ENCODE peak calls at places on chromosomes 2 and 18, in eight cellular contexts. N, E, B, T, G, J, Q and O are unnamed samples.

GRCh38 chr2:75157435-75157834 is 41.9 kb downstream of the TACR1 start:
- DNase-seq in N (no peak), E (no peak), T (peak), B (no peak), J (no peak), G (peak), Q (no peak), O (no peak)

GRCh38 chr2:240963376-240964220 is 34.8 kb upstream of the SNED1 start:
- DNase-seq in E (peak), N (no peak), J (no peak), T (no peak), B (no peak), G (no peak), Q (no peak), O (no peak)

GRCh38 chr2:31522742-31523141 is 58.0 kb downstream of the SRD5A2 start:
- DNase-seq in J (no peak), T (peak), B (peak), N (no peak), Q (no peak), E (no peak), G (no peak), O (no peak)

GRCh38 chr2:179900655-179901054 is 39.2 kb upstream of the ZNF385B start:
- DNase-seq in N (no peak), T (no peak), J (no peak), B (no peak), Q (no peak), E (no peak), G (no peak), O (no peak)

GRCh38 chr2:126244937-126245336 is 411.0 kb upstream of the GYPC start:
- DNase-seq in E (no peak), Q (peak), N (no peak), G (peak), B (no peak), J (no peak), T (peak), O (no peak)

GRCh38 chr2:31523871-31524492 is 56.8 kb downstream of the SRD5A2 start:
- DNase-seq in B (peak), G (peak), T (no peak), Q (peak), J (no peak), E (peak), N (peak), O (no peak)

GRCh38 chr2:43284967-43285366 is 58.6 kb upstream of the ZFP36L2 start:
- DNase-seq in Q (no peak), N (no peak), B (no peak), E (no peak), G (no peak), T (no peak), J (no peak), O (no peak)

GRCh38 chr2:161170917-161171594 is 10.8 kb downstream of the TANK start:
- DNase-seq in B (no peak), E (no peak), N (no peak), G (peak), Q (peak), J (peak), T (no peak), O (no peak)

GRCh38 chr18:34834897-34835296 is 124.8 kb downstream of the DTNA start:
- DNase-seq in G (no peak), J (no peak), T (no peak), B (no peak), N (no peak), E (no peak), Q (peak), O (no peak)

GRCh38 chr2:129301431-129301913 is 678.0 kb upstream of the RAB6C start:
- DNase-seq in J (no peak), E (no peak), B (peak), G (no peak), N (no peak), Q (peak), T (no peak), O (no peak)

GRCh38 chr2:227153766-227154486 is 10.1 kb downstream of the COL4A4 start:
- DNase-seq in E (no peak), G (no peak), J (no peak), N (peak), T (no peak), B (no peak), Q (no peak), O (no peak)

GRCh38 chr2:58871469-58872142 is 630.5 kb upstream of the FANCL start:
- DNase-seq in T (no peak), B (no peak), Q (no peak), E (no peak), N (no peak), G (no peak), J (no peak), O (no peak)

GRCh38 chr2:102891261-102891660 is 129.4 kb downstream of the TMEM182 start:
- DNase-seq in T (no peak), Q (peak), J (peak), N (no peak), B (peak), G (no peak), E (no peak), O (no peak)

GRCh38 chr2:175441361-175441760 is 259.9 kb upstream of the ATP5MC3 start:
- DNase-seq in T (peak), Q (no peak), N (no peak), B (no peak), G (no peak), J (no peak), E (no peak), O (no peak)

GRCh38 chr2:237171396-237171795 is 85.7 kb downstream of the COPS8 start:
- DNase-seq in G (no peak), T (no peak), J (no peak), B (peak), E (no peak), N (peak), Q (peak), O (no peak)

GRCh38 chr2:199861116-199861774 is 10.3 kb upstream of the FTCDNL1 start:
- DNase-seq in E (no peak), T (peak), N (no peak), Q (peak), G (peak), J (no peak), B (peak), O (no peak)

GRCh38 chr18:41265047-41265446 is 690.0 kb upstream of the PIK3C3 start:
- DNase-seq in Q (peak), E (no peak), J (no peak), N (no peak), B (peak), T (no peak), G (no peak), O (no peak)

GRCh38 chr2:181812106-181812745 is 79.3 kb upstream of the ITPRID2 start:
- DNase-seq in B (no peak), T (no peak), N (no peak), J (no peak), E (no peak), Q (peak), G (no peak), O (no peak)

GRCh38 chr2:231191896-231192872 is 6.2 kb upstream of the ARMC9 start:
- DNase-seq in B (peak), N (peak), J (no peak), E (no peak), T (no peak), Q (peak), G (no peak), O (no peak)

GRCh38 chr2:203656522-203657287 is 49.7 kb upstream of the CD28 start:
- DNase-seq in G (no peak), E (no peak), T (no peak), B (no peak), J (peak), Q (peak), N (peak), O (no peak)

GRCh38 chr2:156338578-156338977 is 6.1 kb upstream of the NR4A2 start:
- DNase-seq in E (no peak), J (no peak), G (peak), Q (no peak), T (peak), B (no peak), N (no peak), O (no peak)

GRCh38 chr2:207983654-207984053 is 41.7 kb downstream of the PLEKHM3 start:
- DNase-seq in Q (no peak), E (no peak), N (no peak), T (no peak), J (no peak), B (no peak), G (no peak), O (peak)

GRCh38 chr2:215105607-215106354 is 32.6 kb downstream of the ABCA12 start:
- DNase-seq in B (no peak), T (no peak), G (no peak), J (no peak), E (no peak), N (no peak), Q (peak), O (no peak)

GRCh38 chr18:49111191-49111988 is 160.6 kb upstream of the SMAD7 start:
- DNase-seq in J (no peak), G (no peak), Q (no peak), B (no peak), T (no peak), N (no peak), E (no peak), O (no peak)

GRCh38 chr2:169131587-169132512 is 62.5 kb downstream of the DHRS9 start:
- DNase-seq in N (peak), J (no peak), G (peak), T (peak), Q (peak), B (peak), E (no peak), O (no peak)

GRCh38 chr2:227862227-227862740 is 9.1 kb upstream of the DAW1 start:
- DNase-seq in J (no peak), Q (peak), T (peak), G (peak), N (peak), E (no peak), B (peak), O (no peak)

GRCh38 chr2:221429741-221430491 is 142.2 kb downstream of the EPHA4 start:
- DNase-seq in G (peak), B (peak), N (no peak), J (no peak), E (no peak), T (peak), Q (peak), O (no peak)

GRCh38 chr18:61443311-61443710 is 110.1 kb downstream of the CDH20 start:
- DNase-seq in J (no peak), E (no peak), B (no peak), T (no peak), G (no peak), N (no peak), Q (no peak), O (no peak)

GRCh38 chr2:159072795-159073194 is 104.4 kb downstream of the TANC1 start:
- DNase-seq in Q (peak), G (no peak), J (no peak), B (peak), E (no peak), N (no peak), T (no peak), O (no peak)

GRCh38 chr18:76410660-76411417 is 84.2 kb downstream of the ZNF516 start:
- DNase-seq in J (no peak), B (no peak), G (no peak), E (no peak), Q (no peak), N (no peak), T (no peak), O (no peak)

GRCh38 chr2:111919794-111920608 is 21.6 kb downstream of the MERTK start:
- DNase-seq in E (no peak), N (peak), B (peak), J (no peak), Q (no peak), G (no peak), T (no peak), O (no peak)